ENCODE peak calls at places on chromosomes 2 and 18, in ten cellular contexts. O is mesothelial cell of epicardium; D is activated CD8-positive, alpha-beta memory T cell treated with anti-CD3 and anti-CD28 coated beads, Interleukin-2, amount 10 ng/mL, durations not matched to agents 7 days and 5 days; I is right atrium auricular region; N is HEK293T; B is hypothalamus; J is neural crest cell; T is A172; S is T follicular helper cell; X is GM12865. F is an unnamed sample.

GRCh38 chr2:46277470-46278190 is 19.6 kb upstream of the EPAS1 start:
- DNase-seq in O (no peak), D (no peak), I (no peak), N (no peak), B (no peak), J (no peak), T (peak; percentile 29), S (no peak), X (no peak), F (no peak)

GRCh38 chr2:239555566-239555895 is 154.7 kb upstream of the HDAC4 start:
- DNase-seq in O (no peak), D (no peak), I (no peak), N (no peak), B (no peak), J (no peak), T (no peak), S (no peak), X (no peak), F (no peak)

GRCh38 chr2:118058979-118059378 is 29.3 kb upstream of the INSIG2 start:
- DNase-seq in O (no peak), D (no peak), I (no peak), N (no peak), B (no peak), J (no peak), T (no peak), S (no peak), X (no peak), F (no peak)

GRCh38 chr2:9914384-9915065 is 37.0 kb upstream of the GRHL1 start:
- DNase-seq in O (no peak), D (peak; percentile 82), I (no peak), N (no peak), B (no peak), J (no peak), T (peak; percentile 90), S (no peak), X (peak; percentile 89), F (no peak)

GRCh38 chr18:12989397-12990127 is 1.6 kb upstream of the CEP192 start:
- DNase-seq in O (no peak), D (no peak), I (no peak), N (no peak), B (no peak), J (no peak), T (no peak), S (no peak), X (no peak), F (no peak)

GRCh38 chr2:147182260-147182659 is 662.6 kb upstream of the ACVR2A start:
- DNase-seq in O (no peak), D (peak; percentile 43), I (no peak), N (no peak), B (no peak), J (no peak), T (peak; percentile 46), S (peak; percentile 31), X (peak; percentile 88), F (no peak)

GRCh38 chr2:217732995-217733394 is 269.8 kb downstream of the TNS1 start:
- DNase-seq in O (no peak), D (no peak), I (no peak), N (no peak), B (no peak), J (no peak), T (no peak), S (no peak), X (no peak), F (no peak)

GRCh38 chr2:168694876-168695275 is 107.6 kb upstream of the NOSTRIN start:
- DNase-seq in O (no peak), D (no peak), I (no peak), N (no peak), B (no peak), J (no peak), T (no peak), S (no peak), X (no peak), F (no peak)

GRCh38 chr2:196173505-196173904 is 2.1 kb upstream of the STK17B start:
- DNase-seq in O (no peak), D (no peak), I (no peak), N (no peak), B (no peak), J (no peak), T (peak; percentile 23), S (no peak), X (no peak), F (no peak)

GRCh38 chr2:85947593-85947992 is 58.8 kb upstream of the ST3GAL5 start:
- DNase-seq in O (no peak), D (no peak), I (no peak), N (no peak), B (no peak), J (no peak), T (no peak), S (no peak), X (no peak), F (no peak)